ENCODE peak calls at places on chromosomes 12 and 14, in nine cellular contexts. B is suprapubic skin, I is HepG2, R is sigmoid colon, L is HCT116, Y is H1, S is stomach, J is breast epithelium, H is Panc1. F is an unnamed sample.

GRCh38 chr12:41264281-41264680 is 76.2 kb downstream of the PDZRN4 start:
- DNase-seq in B (no peak), L (no peak), R (no peak), Y (no peak), H (no peak), I (peak; percentile 3), S (no peak), J (no peak), F (no peak)

GRCh38 chr12:55679691-55680090 is 28.0 kb downstream of the ITGA7 start:
- DNase-seq in I (no peak), R (peak; percentile 58), B (no peak), J (no peak), H (no peak), S (no peak), L (no peak), Y (no peak), F (no peak)

GRCh38 chr12:27960822-27961221 is 11.7 kb downstream of the PTHLH start:
- DNase-seq in L (no peak), R (no peak), Y (no peak), I (no peak), H (no peak), B (no peak), S (no peak), J (no peak), F (no peak)

GRCh38 chr12:95739561-95740313 is 50.8 kb downstream of the NTN4 start:
- DNase-seq in S (no peak), L (no peak), J (peak; percentile 80), R (no peak), B (no peak), H (no peak), I (no peak), Y (no peak), F (peak; percentile 61)

GRCh38 chr12:80791863-80792262 is 75.2 kb downstream of the MYF5 start:
- DNase-seq in J (no peak), S (no peak), H (no peak), Y (no peak), R (no peak), B (no peak), L (no peak), I (no peak), F (no peak)

GRCh38 chr12:26928661-26929060 is 9.1 kb downstream of the INTS13 start:
- DNase-seq in B (no peak), Y (no peak), R (no peak), L (no peak), S (no peak), I (no peak), H (no peak), J (no peak), F (no peak)

GRCh38 chr12:86389949-86390348 is 133.8 kb upstream of the MGAT4C start:
- DNase-seq in R (no peak), H (no peak), I (no peak), J (no peak), L (no peak), B (no peak), S (no peak), Y (no peak), F (no peak)

GRCh38 chr12:59383426-59383822 is 212.4 kb upstream of the SLC16A7 start:
- DNase-seq in R (no peak), S (no peak), I (no peak), J (no peak), Y (no peak), L (no peak), B (no peak), H (no peak), F (no peak)

GRCh38 chr12:103766028-103766427 is 75.0 kb downstream of the NT5DC3 start:
- DNase-seq in S (no peak), J (no peak), H (no peak), I (no peak), R (no peak), Y (no peak), L (no peak), B (no peak), F (no peak)

GRCh38 chr12:103768467-103769123 is 72.4 kb downstream of the NT5DC3 start:
- DNase-seq in B (no peak), Y (no peak), I (no peak), J (no peak), H (no peak), L (no peak), R (peak; percentile 40), S (no peak), F (no peak)

GRCh38 chr12:103771466-103771865 is 69.6 kb downstream of the NT5DC3 start:
- DNase-seq in L (no peak), S (peak; percentile 48), J (no peak), Y (peak; percentile 38), H (no peak), R (peak; percentile 68), I (peak; percentile 42), B (no peak), F (no peak)

GRCh38 chr12:103772367-103773108 is 68.5 kb downstream of the NT5DC3 start:
- DNase-seq in L (no peak), J (no peak), Y (no peak), S (no peak), I (no peak), R (peak; percentile 56), H (no peak), B (no peak), F (no peak)

DNA sequence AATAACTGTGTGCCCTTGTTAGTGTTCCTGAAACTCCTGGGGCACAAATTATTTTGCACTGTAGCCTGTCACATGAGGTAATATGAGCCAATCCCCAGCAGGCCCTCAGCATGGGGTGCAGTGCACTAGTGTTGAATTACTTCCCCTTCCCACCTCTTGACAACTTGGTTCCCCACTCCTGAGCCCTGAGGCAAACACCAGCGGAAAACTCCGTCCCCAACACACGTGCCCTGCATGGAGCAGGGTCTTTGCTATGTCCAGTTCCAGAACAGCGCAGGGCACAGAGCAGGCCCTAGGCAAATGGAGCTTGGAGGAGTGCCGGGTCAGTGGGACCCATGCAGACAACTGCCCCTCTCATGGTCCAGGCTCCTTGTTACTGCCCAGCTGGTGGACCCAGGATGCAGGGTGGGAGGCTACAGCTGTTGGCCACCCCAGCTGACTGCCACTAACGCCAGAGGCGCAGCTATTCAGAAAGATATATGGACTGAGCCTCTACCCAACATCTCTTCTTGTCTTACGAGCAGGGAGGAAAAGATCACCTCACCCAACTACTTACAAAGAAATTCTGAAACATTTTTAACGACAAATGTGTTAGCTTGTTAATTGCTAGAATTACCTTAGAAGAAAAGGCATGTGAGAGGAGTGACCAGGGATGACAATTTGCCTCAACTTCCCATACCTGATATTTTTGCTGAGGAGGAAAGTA is 71.6 kb downstream of the NT5DC3 start:
- DNase-seq in L (no peak), I (no peak), J (no peak), B (no peak), S (no peak), H (no peak), Y (no peak), R (peak; percentile 50), F (no peak)
- TF ChIP-seq POLR2AphosphoS5 in L (no peak), I (no peak), J (no peak), B (no peak), S (no peak), H (no peak), Y (no peak), R (no peak), F (no peak)

DNA sequence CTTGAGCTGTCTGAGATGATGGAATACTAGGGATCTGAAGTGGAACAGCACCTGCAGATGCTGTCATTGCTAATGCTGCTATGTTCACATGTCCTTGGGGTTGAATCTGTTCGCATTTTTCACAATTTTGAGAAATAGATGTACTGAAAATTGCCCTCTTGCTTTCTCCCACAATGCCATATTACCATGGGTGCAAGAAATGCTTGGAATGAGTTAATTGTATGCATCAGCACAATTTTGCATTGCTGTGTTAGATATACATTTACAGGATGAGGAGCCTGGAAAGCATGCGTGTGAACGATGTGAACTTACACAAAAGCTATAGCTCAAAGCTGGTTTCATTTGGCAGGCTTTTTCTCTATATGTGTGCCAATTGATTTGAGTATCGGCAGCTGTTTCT is 105.7 kb downstream of the FGD4 start:
- DNase-seq in L (no peak), J (no peak), Y (no peak), R (no peak), S (no peak), H (no peak), I (no peak), B (no peak), F (no peak)
- H3K4me1 ChIP-seq in L (no peaks in the 10 kb centered on the region), J (no peaks in the 10 kb centered on the region), Y (peaks cover 28% of the 10 kb centered on the region), R (no peaks in the 10 kb centered on the region), S (peaks cover 92% of the 10 kb centered on the region), H (no peaks in the 10 kb centered on the region), I (peaks cover 35% of the 10 kb centered on the region), B (peaks cover 53% of the 10 kb centered on the region), F (peaks cover 7% of the 10 kb centered on the region)

GRCh38 chr12:111816065-111816615 is 25.9 kb upstream of the MAPKAPK5 start:
- DNase-seq in Y (no peak), I (peak; percentile 39), S (no peak), H (no peak), L (no peak), J (no peak), R (peak; percentile 33), B (no peak), F (no peak)

GRCh38 chr12:111818340-111818739 is 23.7 kb upstream of the MAPKAPK5 start:
- DNase-seq in B (no peak), I (no peak), L (no peak), R (no peak), Y (no peak), H (no peak), S (no peak), J (no peak), F (no peak)

GRCh38 chr12:111807232-111807631 is 34.8 kb upstream of the MAPKAPK5 start:
- DNase-seq in R (peak; percentile 11), L (no peak), Y (no peak), J (no peak), I (no peak), B (no peak), H (no peak), S (no peak), F (no peak)

DNA sequence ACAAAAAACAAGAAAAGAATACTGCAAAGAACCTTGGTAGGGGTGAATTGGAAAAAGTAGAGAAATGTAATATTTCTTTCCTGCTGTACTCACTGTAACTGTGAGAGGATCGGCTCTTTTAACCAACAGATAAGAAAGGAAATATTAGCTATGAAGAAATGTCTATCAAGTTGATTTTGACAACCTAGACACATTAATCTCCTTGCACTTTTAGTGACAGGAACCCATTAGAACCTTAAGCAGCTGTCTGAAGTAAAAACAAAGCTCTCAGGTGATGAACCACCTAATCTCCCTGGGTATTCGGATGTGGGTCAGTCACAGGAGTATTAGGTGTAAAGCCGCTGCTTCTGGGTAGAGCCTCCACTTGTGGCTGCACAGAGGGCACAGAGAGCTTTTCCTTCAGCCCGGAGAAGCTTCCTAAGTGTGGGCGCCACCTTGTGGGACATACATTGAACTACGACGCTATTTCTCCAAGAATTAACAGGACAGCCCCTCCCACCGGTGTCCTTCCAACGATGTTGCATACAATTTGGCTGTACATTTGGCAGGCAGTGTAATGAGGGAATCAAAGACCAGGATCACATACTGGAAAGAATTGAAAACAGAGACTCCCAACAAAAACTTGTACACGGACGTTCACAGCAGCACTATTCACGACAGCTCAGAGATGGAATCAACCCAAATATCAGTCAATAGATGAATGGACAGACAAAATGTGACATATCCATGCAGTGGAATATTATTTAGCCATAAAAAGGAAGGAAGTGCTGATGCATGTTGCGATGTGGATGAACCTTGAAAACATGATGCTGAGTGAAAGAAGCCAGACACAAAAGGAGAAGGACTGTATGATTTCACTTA is 28.9 kb upstream of the MAPKAPK5 start:
- DNase-seq in I (peak; percentile 80), R (peak; percentile 91), B (peak; percentile 89), J (peak; percentile 62), H (peak; percentile 50), S (peak; percentile 84), Y (peak; percentile 50), L (peak; percentile 76), F (peak; percentile 81)
- TF ChIP-seq POLR2AphosphoS5 in I (no peak), R (no peak), B (peak; percentile 11), J (no peak), H (no peak), S (peak; percentile 9), Y (no peak), L (no peak), F (peak; percentile 74)

DNA sequence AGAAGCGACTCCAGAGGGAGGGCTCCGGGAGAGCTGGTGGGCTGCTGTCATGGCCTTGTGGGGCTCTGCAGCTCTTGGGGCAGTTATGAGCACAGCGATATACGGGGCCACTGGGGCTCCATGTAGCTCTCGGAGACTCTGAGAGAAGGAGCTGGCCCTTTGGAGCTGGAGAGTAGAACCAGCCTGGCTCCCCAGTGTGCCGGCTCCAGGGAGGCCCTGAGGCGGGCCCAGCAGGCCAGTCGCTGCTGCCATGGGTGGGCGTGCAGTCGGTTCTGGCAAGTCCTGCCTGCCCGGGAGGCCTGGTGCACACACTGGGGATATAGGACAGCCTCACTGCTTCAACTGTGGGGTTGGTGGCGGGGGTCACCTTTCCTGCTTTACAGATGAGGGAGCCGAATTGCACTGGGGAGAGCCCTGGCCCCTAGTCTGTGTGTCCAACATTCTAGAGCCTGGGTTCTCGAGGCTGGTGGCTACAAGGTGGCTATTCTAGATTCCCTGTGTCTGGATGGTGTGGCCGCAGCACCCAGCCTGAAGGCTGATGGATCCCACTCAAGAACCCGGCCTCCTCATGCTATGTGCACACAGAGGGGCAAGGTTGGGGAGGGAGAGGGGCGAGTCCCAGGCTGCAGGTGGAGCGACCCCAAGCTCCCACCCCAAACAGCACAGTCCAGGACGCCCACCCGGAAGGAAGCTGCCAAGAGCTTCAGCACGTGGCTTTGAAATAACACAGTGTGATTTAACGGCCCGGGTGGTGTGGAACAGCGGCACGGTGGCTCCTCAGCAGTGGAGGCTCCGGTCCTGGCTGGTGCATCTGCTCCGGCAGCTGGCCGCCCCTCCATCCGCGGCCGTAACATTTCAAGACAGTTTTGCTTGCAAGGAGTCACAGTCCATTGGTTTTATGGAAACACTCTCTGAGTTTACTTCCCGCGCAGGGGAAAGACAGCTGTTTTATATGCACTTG is 188.3 kb upstream of the C14orf180 start:
- DNase-seq in H (no peak), J (peak; percentile 4), R (peak; percentile 55), Y (no peak), L (no peak), I (no peak), S (peak; percentile 22), B (peak; percentile 71), F (no peak)
- H3K4me1 ChIP-seq in H (no peaks in the 10 kb centered on the region), J (no peaks in the 10 kb centered on the region), R (no peaks in the 10 kb centered on the region), Y (no peaks in the 10 kb centered on the region), L (no peaks in the 10 kb centered on the region), I (no peaks in the 10 kb centered on the region), S (peaks cover 8% of the 10 kb centered on the region), B (peaks cover 6% of the 10 kb centered on the region), F (no peaks in the 10 kb centered on the region)

F was measured in prostate gland.